ENCODE peak calls at places on chromosomes 16 and 17, in ten cellular contexts. T is psoas muscle; D is fibroblast of lung; K is SJSA1; Y is uterus; A is colonic mucosa; S is AG04450; W is mammary epithelial cell; U is CD8-positive, alpha-beta T cell; Q is PC-9. R is an unnamed sample.

GRCh38 chr16:8511464-8511863 is 78.8 kb downstream of the TMEM114 start:
- DNase-seq in T (no peak), D (no peak), K (no peak), Y (no peak), A (no peak), S (no peak), W (no peak), U (no peak), Q (no peak), R (no peak)

GRCh38 chr17:50660042-50660886 is 25.6 kb downstream of the ABCC3 start:
- DNase-seq in T (no peak), D (peak; percentile 41), K (no peak), Y (no peak), A (peak; percentile 80), S (no peak), W (no peak), U (no peak), Q (peak; percentile 81), R (peak; percentile 46)

GRCh38 chr17:14373587-14374259 is 72.8 kb downstream of the HS3ST3B1 start:
- DNase-seq in T (no peak), D (peak; percentile 25), K (peak; percentile 47), Y (no peak), A (no peak), S (no peak), W (peak; percentile 58), U (no peak), Q (no peak), R (no peak)

GRCh38 chr17:45579529-45580495 is 89.3 kb upstream of the PLEKHM1 start:
- DNase-seq in T (no peak), D (peak; percentile 2), K (no peak), Y (no peak), A (peak; percentile 67), S (no peak), W (no peak), U (no peak), Q (no peak), R (no peak)

GRCh38 chr16:54191163-54191562 is 95.4 kb downstream of the IRX3 start:
- DNase-seq in T (no peak), D (no peak), K (no peak), Y (no peak), A (no peak), S (no peak), W (no peak), U (no peak), Q (no peak), R (no peak)

GRCh38 chr16:27314161-27314723 is 468 bp downstream of the IL4R start:
- DNase-seq in T (peak; percentile 66), D (peak; percentile 93), K (no peak), Y (peak; percentile 76), A (peak; percentile 65), S (peak; percentile 84), W (peak; percentile 95), U (peak; percentile 64), Q (peak; percentile 64), R (peak; percentile 72)

GRCh38 chr17:38702900-38703741 is 2.0 kb upstream of the MLLT6 start:
- DNase-seq in T (no peak), D (no peak), K (no peak), Y (no peak), A (peak; percentile 50), S (no peak), W (no peak), U (peak; percentile 13), Q (no peak), R (peak; percentile 75)

GRCh38 chr17:44362964-44363612 is 565 bp downstream of the FAM171A2 start:
- DNase-seq in T (no peak), D (no peak), K (peak; percentile 51), Y (no peak), A (no peak), S (no peak), W (no peak), U (no peak), Q (no peak), R (peak; percentile 35)

GRCh38 chr16:84735846-84736586 is 36.2 kb downstream of the USP10 start:
- DNase-seq in T (no peak), D (no peak), K (no peak), Y (no peak), A (peak; percentile 79), S (no peak), W (no peak), U (peak; percentile 55), Q (peak; percentile 70), R (no peak)

GRCh38 chr17:75319818-75320691 is 30.8 kb upstream of the SLC25A19 start:
- DNase-seq in T (no peak), D (peak; percentile 15), K (no peak), Y (no peak), A (no peak), S (peak; percentile 16), W (no peak), U (no peak), Q (no peak), R (no peak)

GRCh38 chr16:67942200-67942509 is 1.8 kb downstream of the LCAT start:
- DNase-seq in T (no peak), D (no peak), K (no peak), Y (no peak), A (no peak), S (no peak), W (no peak), U (peak; percentile 22), Q (peak; percentile 38), R (no peak)

GRCh38 chr16:4591191-4591590 is 23.5 kb downstream of the UBALD1 start:
- DNase-seq in T (no peak), D (no peak), K (no peak), Y (no peak), A (no peak), S (no peak), W (no peak), U (no peak), Q (no peak), R (no peak)

GRCh38 chr17:15031971-15032370 is 233.2 kb downstream of the PMP22 start:
- DNase-seq in T (no peak), D (no peak), K (no peak), Y (no peak), A (no peak), S (no peak), W (no peak), U (no peak), Q (no peak), R (no peak)

GRCh38 chr16:85390511-85391174 is 222.5 kb upstream of the GSE1 start:
- DNase-seq in T (peak; percentile 88), D (peak; percentile 94), K (peak; percentile 98), Y (peak; percentile 89), A (peak; percentile 89), S (peak; percentile 87), W (peak; percentile 89), U (no peak), Q (peak; percentile 83), R (peak; percentile 80)

GRCh38 chr16:56198755-56199114 is 7.4 kb downstream of the GNAO1 start:
- DNase-seq in T (no peak), D (no peak), K (no peak), Y (no peak), A (no peak), S (no peak), W (no peak), U (no peak), Q (no peak), R (no peak)

GRCh38 chr16:2459647-2460390 is at the start of gene TEDC2:
- DNase-seq in T (peak; percentile 98), D (peak; percentile 87), K (peak; percentile 98), Y (peak; percentile 95), A (peak; percentile 98), S (peak; percentile 74), W (peak; percentile 92), U (peak; percentile 98), Q (peak; percentile 98), R (peak; percentile 99)
- H3K27ac ChIP-seq in T (peak within 1 kb of the TSS; percentile 46), D (peak within 1 kb of the TSS; percentile 61), K (peak within 1 kb of the TSS; percentile 12), Y (peak within 1 kb of the TSS; percentile 34), A (no peak within 1 kb of the TSS), S (peak within 1 kb of the TSS; percentile 2), W (no peak within 1 kb of the TSS), U (no peak within 1 kb of the TSS), Q (no peak within 1 kb of the TSS), R (no peak within 1 kb of the TSS)

GRCh38 chr16:50160495-50161164 is 7.5 kb downstream of the TENT4B start:
- DNase-seq in T (no peak), D (no peak), K (no peak), Y (no peak), A (no peak), S (no peak), W (no peak), U (no peak), Q (no peak), R (no peak)
- H3K27ac ChIP-seq in T (no peak overlapping the region), D (no peak overlapping the region), K (no peak overlapping the region), Y (no peak overlapping the region), A (no peak overlapping the region), S (no peak overlapping the region), W (no peak overlapping the region), U (peak overlapping the region; percentile 24), Q (no peak overlapping the region), R (no peak overlapping the region)

DNA sequence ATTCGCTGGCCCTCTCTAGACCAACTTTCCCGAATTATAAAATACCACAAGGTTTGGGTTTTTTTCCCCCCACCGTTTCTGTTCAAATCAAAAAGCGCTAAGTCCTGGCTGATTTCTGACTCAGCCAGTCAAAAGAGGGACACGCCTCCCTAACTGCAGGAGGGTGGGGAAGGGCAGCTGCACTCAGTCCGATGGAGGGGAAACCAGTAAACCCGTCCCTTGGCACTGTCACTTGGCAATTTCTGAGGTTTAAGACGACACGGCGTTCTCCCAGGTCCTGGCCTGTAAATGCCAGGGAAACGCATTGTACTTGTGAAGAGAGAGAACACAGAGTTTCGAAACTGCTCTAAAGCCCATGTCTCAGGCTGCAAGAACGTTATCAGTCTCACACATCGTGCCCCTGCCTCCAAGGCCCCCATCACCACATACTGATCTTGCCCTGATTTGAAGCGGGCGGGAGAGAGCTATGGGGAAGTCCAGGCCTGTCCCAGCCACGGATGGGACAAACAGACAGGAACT is 57.9 kb downstream of the ZFHX3 start:
- DNase-seq in T (peak; percentile 95), D (peak; percentile 88), K (peak; percentile 73), Y (peak; percentile 73), A (peak; percentile 69), S (peak; percentile 20), W (peak; percentile 81), U (no peak), Q (peak; percentile 84), R (no peak)
- H3K27ac ChIP-seq in T (peak overlapping the region; percentile 97), D (peak overlapping the region; percentile 90), K (peak overlapping the region; percentile 67), Y (peak overlapping the region; percentile 81), A (peak overlapping the region; percentile 49), S (peak overlapping the region; percentile 85), W (peak overlapping the region; percentile 78), U (no peak overlapping the region), Q (peak overlapping the region; percentile 99), R (no peak overlapping the region)

DNA sequence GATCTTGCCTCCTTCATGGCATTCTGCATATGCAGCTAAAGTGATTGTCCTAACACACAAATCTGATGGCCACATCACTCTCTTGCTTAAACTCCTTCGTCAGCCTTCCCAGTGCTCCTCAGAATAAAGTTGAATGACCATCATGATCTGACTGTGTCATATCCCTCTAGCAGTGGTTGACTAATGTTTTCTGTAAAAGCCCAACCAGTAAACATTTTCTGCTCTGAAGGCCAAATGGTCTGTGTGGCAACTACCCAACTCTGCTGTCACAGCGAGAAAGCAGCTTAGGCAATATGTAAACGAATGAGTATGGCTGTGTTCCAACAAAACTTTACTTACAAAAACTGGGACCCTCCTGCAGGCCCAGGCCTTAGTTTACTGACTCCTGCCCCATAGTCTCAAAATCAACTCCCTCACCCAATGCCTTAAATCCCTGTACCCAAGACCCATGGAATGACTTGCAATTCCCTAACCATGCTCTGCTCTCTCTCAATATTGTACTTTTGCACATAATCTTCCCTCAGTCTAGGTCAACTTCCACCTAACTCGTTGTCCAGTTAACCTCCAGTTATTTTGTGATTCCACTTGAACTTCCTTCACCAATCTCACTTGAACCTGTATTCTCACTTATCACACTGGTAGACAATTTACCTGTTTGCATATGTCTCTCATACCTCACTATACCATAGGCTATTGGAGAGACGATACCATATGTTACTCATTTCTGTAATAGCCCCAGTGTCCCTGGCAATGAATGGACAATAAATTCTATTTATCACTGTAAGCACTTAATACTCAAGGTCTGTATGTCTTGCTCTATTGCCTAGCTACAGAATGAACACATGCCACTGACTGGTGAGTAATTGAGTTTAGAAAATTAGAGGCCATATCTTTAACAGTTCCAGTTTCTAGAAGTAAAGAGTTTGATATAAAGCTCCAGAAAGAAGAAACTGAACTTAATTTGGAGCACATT is 29.1 kb downstream of the TMEM100 start:
- DNase-seq in T (peak; percentile 55), D (peak; percentile 79), K (no peak), Y (no peak), A (peak; percentile 43), S (no peak), W (no peak), U (no peak), Q (no peak), R (no peak)
- H3K27ac ChIP-seq in T (no peak overlapping the region), D (no peak overlapping the region), K (no peak overlapping the region), Y (no peak overlapping the region), A (no peak overlapping the region), S (no peak overlapping the region), W (no peak overlapping the region), U (no peak overlapping the region), Q (no peak overlapping the region), R (no peak overlapping the region)

R was measured in pancreas.